ENCODE peak calls at places on chromosome 14, in ten cellular contexts. One of them, this sample, is unnamed.

GRCh38 chr14:64234877-64235651 is 59.1 kb downstream of the ESR2 start:
- DNase-seq in fibroblast of the aortic adventitia: peak; percentile 36
- DNase-seq in NAMALWA: peak; percentile 66
- DNase-seq in NCI-H1105: peak; percentile 64
- DNase-seq in activated T-helper 1 cell treated with anti-CD3 and anti-CD28 coated beads, Interleukin-12 subunit alpha, Interleukin-12 subunit beta, Interleukin-2, Interleukin-4 antibody, amounts not matched to agents 30 ng/mL and 10 ng/mL and 1 ng/mL, durations not matched to agents 14 hours and 24 hours and 36 hours: no peak
- DNase-seq in GM04503: no peak
- DNase-seq in GM23338: no peak
- DNase-seq in AG09319: no peak
- DNase-seq in WERI-Rb-1: peak; percentile 71
- DNase-seq in upper lobe of right lung: no peak
- DNase-seq in this sample: peak; percentile 31

GRCh38 chr14:64459737-64460136 is 5.6 kb upstream of the AKAP5 start:
- DNase-seq in fibroblast of the aortic adventitia: no peak
- DNase-seq in NAMALWA: no peak
- DNase-seq in NCI-H1105: no peak
- DNase-seq in activated T-helper 1 cell treated with anti-CD3 and anti-CD28 coated beads, Interleukin-12 subunit alpha, Interleukin-12 subunit beta, Interleukin-2, Interleukin-4 antibody, amounts not matched to agents 30 ng/mL and 10 ng/mL and 1 ng/mL, durations not matched to agents 14 hours and 24 hours and 36 hours: no peak
- DNase-seq in GM04503: no peak
- DNase-seq in GM23338: no peak
- DNase-seq in AG09319: no peak
- DNase-seq in WERI-Rb-1: no peak
- DNase-seq in upper lobe of right lung: no peak
- DNase-seq in this sample: no peak

GRCh38 chr14:68786491-68787234 is 6.2 kb downstream of the ZFP36L1 start:
- DNase-seq in fibroblast of the aortic adventitia: peak; percentile 81
- DNase-seq in NAMALWA: no peak
- DNase-seq in NCI-H1105: no peak
- DNase-seq in activated T-helper 1 cell treated with anti-CD3 and anti-CD28 coated beads, Interleukin-12 subunit alpha, Interleukin-12 subunit beta, Interleukin-2, Interleukin-4 antibody, amounts not matched to agents 30 ng/mL and 10 ng/mL and 1 ng/mL, durations not matched to agents 14 hours and 24 hours and 36 hours: no peak
- DNase-seq in GM04503: no peak
- DNase-seq in GM23338: peak; percentile 62
- DNase-seq in AG09319: no peak
- DNase-seq in WERI-Rb-1: no peak
- DNase-seq in upper lobe of right lung: no peak
- DNase-seq in this sample: peak; percentile 65

GRCh38 chr14:65423986-65424385 is 11.5 kb downstream of the FUT8 start:
- DNase-seq in fibroblast of the aortic adventitia: no peak
- DNase-seq in NAMALWA: no peak
- DNase-seq in NCI-H1105: peak; percentile 65
- DNase-seq in activated T-helper 1 cell treated with anti-CD3 and anti-CD28 coated beads, Interleukin-12 subunit alpha, Interleukin-12 subunit beta, Interleukin-2, Interleukin-4 antibody, amounts not matched to agents 30 ng/mL and 10 ng/mL and 1 ng/mL, durations not matched to agents 14 hours and 24 hours and 36 hours: no peak
- DNase-seq in GM04503: no peak
- DNase-seq in GM23338: no peak
- DNase-seq in AG09319: no peak
- DNase-seq in WERI-Rb-1: no peak
- DNase-seq in upper lobe of right lung: no peak
- DNase-seq in this sample: no peak

GRCh38 chr14:104146651-104147345 is 8.4 kb downstream of the KIF26A start:
- DNase-seq in fibroblast of the aortic adventitia: no peak
- DNase-seq in NAMALWA: no peak
- DNase-seq in NCI-H1105: no peak
- DNase-seq in activated T-helper 1 cell treated with anti-CD3 and anti-CD28 coated beads, Interleukin-12 subunit alpha, Interleukin-12 subunit beta, Interleukin-2, Interleukin-4 antibody, amounts not matched to agents 30 ng/mL and 10 ng/mL and 1 ng/mL, durations not matched to agents 14 hours and 24 hours and 36 hours: no peak
- DNase-seq in GM04503: no peak
- DNase-seq in GM23338: no peak
- DNase-seq in AG09319: no peak
- DNase-seq in WERI-Rb-1: no peak
- DNase-seq in upper lobe of right lung: peak; percentile 57
- DNase-seq in this sample: no peak

GRCh38 chr14:95979339-95980042 is 59.7 kb upstream of the C14orf132 start:
- DNase-seq in fibroblast of the aortic adventitia: no peak
- DNase-seq in NAMALWA: peak; percentile 32
- DNase-seq in NCI-H1105: no peak
- DNase-seq in activated T-helper 1 cell treated with anti-CD3 and anti-CD28 coated beads, Interleukin-12 subunit alpha, Interleukin-12 subunit beta, Interleukin-2, Interleukin-4 antibody, amounts not matched to agents 30 ng/mL and 10 ng/mL and 1 ng/mL, durations not matched to agents 14 hours and 24 hours and 36 hours: no peak
- DNase-seq in GM04503: no peak
- DNase-seq in GM23338: peak; percentile 94
- DNase-seq in AG09319: no peak
- DNase-seq in WERI-Rb-1: peak; percentile 36
- DNase-seq in upper lobe of right lung: no peak
- DNase-seq in this sample: no peak

GRCh38 chr14:94611179-94611578 is 1.0 kb upstream of the SERPINA3 start:
- DNase-seq in fibroblast of the aortic adventitia: no peak
- DNase-seq in NAMALWA: no peak
- DNase-seq in NCI-H1105: no peak
- DNase-seq in activated T-helper 1 cell treated with anti-CD3 and anti-CD28 coated beads, Interleukin-12 subunit alpha, Interleukin-12 subunit beta, Interleukin-2, Interleukin-4 antibody, amounts not matched to agents 30 ng/mL and 10 ng/mL and 1 ng/mL, durations not matched to agents 14 hours and 24 hours and 36 hours: no peak
- DNase-seq in GM04503: no peak
- DNase-seq in GM23338: no peak
- DNase-seq in AG09319: no peak
- DNase-seq in WERI-Rb-1: no peak
- DNase-seq in upper lobe of right lung: no peak
- DNase-seq in this sample: no peak

GRCh38 chr14:75232597-75232996 is 46.0 kb upstream of the FOS start:
- DNase-seq in fibroblast of the aortic adventitia: no peak
- DNase-seq in NAMALWA: peak; percentile 29
- DNase-seq in NCI-H1105: no peak
- DNase-seq in activated T-helper 1 cell treated with anti-CD3 and anti-CD28 coated beads, Interleukin-12 subunit alpha, Interleukin-12 subunit beta, Interleukin-2, Interleukin-4 antibody, amounts not matched to agents 30 ng/mL and 10 ng/mL and 1 ng/mL, durations not matched to agents 14 hours and 24 hours and 36 hours: no peak
- DNase-seq in GM04503: no peak
- DNase-seq in GM23338: no peak
- DNase-seq in AG09319: no peak
- DNase-seq in WERI-Rb-1: no peak
- DNase-seq in upper lobe of right lung: no peak
- DNase-seq in this sample: no peak

GRCh38 chr14:57933363-57933762 is 67.5 kb upstream of the SLC35F4 start:
- DNase-seq in fibroblast of the aortic adventitia: no peak
- DNase-seq in NAMALWA: no peak
- DNase-seq in NCI-H1105: no peak
- DNase-seq in activated T-helper 1 cell treated with anti-CD3 and anti-CD28 coated beads, Interleukin-12 subunit alpha, Interleukin-12 subunit beta, Interleukin-2, Interleukin-4 antibody, amounts not matched to agents 30 ng/mL and 10 ng/mL and 1 ng/mL, durations not matched to agents 14 hours and 24 hours and 36 hours: no peak
- DNase-seq in GM04503: no peak
- DNase-seq in GM23338: no peak
- DNase-seq in AG09319: no peak
- DNase-seq in WERI-Rb-1: no peak
- DNase-seq in upper lobe of right lung: no peak
- DNase-seq in this sample: no peak

GRCh38 chr14:69259531-69260245 is at the start of gene GALNT16:
- DNase-seq in fibroblast of the aortic adventitia: no peak
- DNase-seq in NAMALWA: no peak
- DNase-seq in NCI-H1105: peak; percentile 12
- DNase-seq in activated T-helper 1 cell treated with anti-CD3 and anti-CD28 coated beads, Interleukin-12 subunit alpha, Interleukin-12 subunit beta, Interleukin-2, Interleukin-4 antibody, amounts not matched to agents 30 ng/mL and 10 ng/mL and 1 ng/mL, durations not matched to agents 14 hours and 24 hours and 36 hours: no peak
- DNase-seq in GM04503: no peak
- DNase-seq in GM23338: peak; percentile 69
- DNase-seq in AG09319: no peak
- DNase-seq in WERI-Rb-1: peak; percentile 73
- DNase-seq in upper lobe of right lung: peak; percentile 69
- DNase-seq in this sample: peak; percentile 27

GRCh38 chr14:76928301-76928700 is 100.2 kb downstream of the IRF2BPL start:
- DNase-seq in fibroblast of the aortic adventitia: no peak
- DNase-seq in NAMALWA: no peak
- DNase-seq in NCI-H1105: no peak
- DNase-seq in activated T-helper 1 cell treated with anti-CD3 and anti-CD28 coated beads, Interleukin-12 subunit alpha, Interleukin-12 subunit beta, Interleukin-2, Interleukin-4 antibody, amounts not matched to agents 30 ng/mL and 10 ng/mL and 1 ng/mL, durations not matched to agents 14 hours and 24 hours and 36 hours: no peak
- DNase-seq in GM04503: no peak
- DNase-seq in GM23338: no peak
- DNase-seq in AG09319: no peak
- DNase-seq in WERI-Rb-1: no peak
- DNase-seq in upper lobe of right lung: no peak
- DNase-seq in this sample: no peak

GRCh38 chr14:89308232-89308959 is 108.6 kb downstream of the FOXN3 start:
- DNase-seq in fibroblast of the aortic adventitia: peak; percentile 45
- DNase-seq in NAMALWA: no peak
- DNase-seq in NCI-H1105: no peak
- DNase-seq in activated T-helper 1 cell treated with anti-CD3 and anti-CD28 coated beads, Interleukin-12 subunit alpha, Interleukin-12 subunit beta, Interleukin-2, Interleukin-4 antibody, amounts not matched to agents 30 ng/mL and 10 ng/mL and 1 ng/mL, durations not matched to agents 14 hours and 24 hours and 36 hours: no peak
- DNase-seq in GM04503: no peak
- DNase-seq in GM23338: no peak
- DNase-seq in AG09319: no peak
- DNase-seq in WERI-Rb-1: no peak
- DNase-seq in upper lobe of right lung: no peak
- DNase-seq in this sample: no peak

GRCh38 chr14:51304428-51304827 is 64.4 kb downstream of the TMX1 start:
- DNase-seq in fibroblast of the aortic adventitia: peak; percentile 56
- DNase-seq in NAMALWA: no peak
- DNase-seq in NCI-H1105: no peak
- DNase-seq in activated T-helper 1 cell treated with anti-CD3 and anti-CD28 coated beads, Interleukin-12 subunit alpha, Interleukin-12 subunit beta, Interleukin-2, Interleukin-4 antibody, amounts not matched to agents 30 ng/mL and 10 ng/mL and 1 ng/mL, durations not matched to agents 14 hours and 24 hours and 36 hours: no peak
- DNase-seq in GM04503: no peak
- DNase-seq in GM23338: peak; percentile 53
- DNase-seq in AG09319: no peak
- DNase-seq in WERI-Rb-1: no peak
- DNase-seq in upper lobe of right lung: no peak
- DNase-seq in this sample: no peak

GRCh38 chr14:37622231-37622923 is 26.9 kb downstream of the TTC6 start:
- DNase-seq in fibroblast of the aortic adventitia: peak; percentile 14
- DNase-seq in NAMALWA: no peak
- DNase-seq in NCI-H1105: no peak
- DNase-seq in activated T-helper 1 cell treated with anti-CD3 and anti-CD28 coated beads, Interleukin-12 subunit alpha, Interleukin-12 subunit beta, Interleukin-2, Interleukin-4 antibody, amounts not matched to agents 30 ng/mL and 10 ng/mL and 1 ng/mL, durations not matched to agents 14 hours and 24 hours and 36 hours: no peak
- DNase-seq in GM04503: no peak
- DNase-seq in GM23338: peak; percentile 86
- DNase-seq in AG09319: no peak
- DNase-seq in WERI-Rb-1: peak; percentile 37
- DNase-seq in upper lobe of right lung: no peak
- DNase-seq in this sample: no peak

GRCh38 chr14:83007641-83008237 is 1474.1 kb upstream of the SEL1L start:
- DNase-seq in fibroblast of the aortic adventitia: no peak
- DNase-seq in NAMALWA: no peak
- DNase-seq in NCI-H1105: no peak
- DNase-seq in activated T-helper 1 cell treated with anti-CD3 and anti-CD28 coated beads, Interleukin-12 subunit alpha, Interleukin-12 subunit beta, Interleukin-2, Interleukin-4 antibody, amounts not matched to agents 30 ng/mL and 10 ng/mL and 1 ng/mL, durations not matched to agents 14 hours and 24 hours and 36 hours: no peak
- DNase-seq in GM04503: no peak
- DNase-seq in GM23338: no peak
- DNase-seq in AG09319: no peak
- DNase-seq in WERI-Rb-1: no peak
- DNase-seq in upper lobe of right lung: no peak
- DNase-seq in this sample: no peak

GRCh38 chr14:88831285-88831684 is 6.8 kb downstream of the TTC8 start:
- DNase-seq in fibroblast of the aortic adventitia: peak; percentile 88
- DNase-seq in NAMALWA: no peak
- DNase-seq in NCI-H1105: no peak
- DNase-seq in activated T-helper 1 cell treated with anti-CD3 and anti-CD28 coated beads, Interleukin-12 subunit alpha, Interleukin-12 subunit beta, Interleukin-2, Interleukin-4 antibody, amounts not matched to agents 30 ng/mL and 10 ng/mL and 1 ng/mL, durations not matched to agents 14 hours and 24 hours and 36 hours: no peak
- DNase-seq in GM04503: peak; percentile 68
- DNase-seq in GM23338: no peak
- DNase-seq in AG09319: no peak
- DNase-seq in WERI-Rb-1: no peak
- DNase-seq in upper lobe of right lung: no peak
- DNase-seq in this sample: peak; percentile 56

GRCh38 chr14:61482348-61483206 is 161.2 kb downstream of the PRKCH start:
- DNase-seq in fibroblast of the aortic adventitia: no peak
- DNase-seq in NAMALWA: no peak
- DNase-seq in NCI-H1105: no peak
- DNase-seq in activated T-helper 1 cell treated with anti-CD3 and anti-CD28 coated beads, Interleukin-12 subunit alpha, Interleukin-12 subunit beta, Interleukin-2, Interleukin-4 antibody, amounts not matched to agents 30 ng/mL and 10 ng/mL and 1 ng/mL, durations not matched to agents 14 hours and 24 hours and 36 hours: no peak
- DNase-seq in GM04503: no peak
- DNase-seq in GM23338: no peak
- DNase-seq in AG09319: no peak
- DNase-seq in WERI-Rb-1: no peak
- DNase-seq in upper lobe of right lung: no peak
- DNase-seq in this sample: no peak

GRCh38 chr14:91225025-91225424 is 19.5 kb downstream of the GPR68 start:
- DNase-seq in fibroblast of the aortic adventitia: no peak
- DNase-seq in NAMALWA: no peak
- DNase-seq in NCI-H1105: no peak
- DNase-seq in activated T-helper 1 cell treated with anti-CD3 and anti-CD28 coated beads, Interleukin-12 subunit alpha, Interleukin-12 subunit beta, Interleukin-2, Interleukin-4 antibody, amounts not matched to agents 30 ng/mL and 10 ng/mL and 1 ng/mL, durations not matched to agents 14 hours and 24 hours and 36 hours: no peak
- DNase-seq in GM04503: no peak
- DNase-seq in GM23338: no peak
- DNase-seq in AG09319: no peak
- DNase-seq in WERI-Rb-1: no peak
- DNase-seq in upper lobe of right lung: no peak
- DNase-seq in this sample: no peak

GRCh38 chr14:76311410-76311758 is 64.6 kb upstream of the ESRRB start:
- DNase-seq in fibroblast of the aortic adventitia: no peak
- DNase-seq in NAMALWA: no peak
- DNase-seq in NCI-H1105: no peak
- DNase-seq in activated T-helper 1 cell treated with anti-CD3 and anti-CD28 coated beads, Interleukin-12 subunit alpha, Interleukin-12 subunit beta, Interleukin-2, Interleukin-4 antibody, amounts not matched to agents 30 ng/mL and 10 ng/mL and 1 ng/mL, durations not matched to agents 14 hours and 24 hours and 36 hours: no peak
- DNase-seq in GM04503: no peak
- DNase-seq in GM23338: peak; percentile 66
- DNase-seq in AG09319: no peak
- DNase-seq in WERI-Rb-1: no peak
- DNase-seq in upper lobe of right lung: no peak
- DNase-seq in this sample: no peak

GRCh38 chr14:59634617-59635016 is 58.0 kb upstream of the CCDC175 start:
- DNase-seq in fibroblast of the aortic adventitia: no peak
- DNase-seq in NAMALWA: no peak
- DNase-seq in NCI-H1105: no peak
- DNase-seq in activated T-helper 1 cell treated with anti-CD3 and anti-CD28 coated beads, Interleukin-12 subunit alpha, Interleukin-12 subunit beta, Interleukin-2, Interleukin-4 antibody, amounts not matched to agents 30 ng/mL and 10 ng/mL and 1 ng/mL, durations not matched to agents 14 hours and 24 hours and 36 hours: no peak
- DNase-seq in GM04503: no peak
- DNase-seq in GM23338: no peak
- DNase-seq in AG09319: no peak
- DNase-seq in WERI-Rb-1: no peak
- DNase-seq in upper lobe of right lung: no peak
- DNase-seq in this sample: no peak

GRCh38 chr14:93859957-93860356 is 67.2 kb upstream of the FAM181A start:
- DNase-seq in fibroblast of the aortic adventitia: no peak
- DNase-seq in NAMALWA: no peak
- DNase-seq in NCI-H1105: no peak
- DNase-seq in activated T-helper 1 cell treated with anti-CD3 and anti-CD28 coated beads, Interleukin-12 subunit alpha, Interleukin-12 subunit beta, Interleukin-2, Interleukin-4 antibody, amounts not matched to agents 30 ng/mL and 10 ng/mL and 1 ng/mL, durations not matched to agents 14 hours and 24 hours and 36 hours: no peak
- DNase-seq in GM04503: no peak
- DNase-seq in GM23338: no peak
- DNase-seq in AG09319: no peak
- DNase-seq in WERI-Rb-1: peak; percentile 29
- DNase-seq in upper lobe of right lung: no peak
- DNase-seq in this sample: no peak

GRCh38 chr14:102739190-102739469 is 38.1 kb upstream of the TRAF3 start:
- DNase-seq in fibroblast of the aortic adventitia: no peak
- DNase-seq in NAMALWA: no peak
- DNase-seq in NCI-H1105: no peak
- DNase-seq in activated T-helper 1 cell treated with anti-CD3 and anti-CD28 coated beads, Interleukin-12 subunit alpha, Interleukin-12 subunit beta, Interleukin-2, Interleukin-4 antibody, amounts not matched to agents 30 ng/mL and 10 ng/mL and 1 ng/mL, durations not matched to agents 14 hours and 24 hours and 36 hours: no peak
- DNase-seq in GM04503: no peak
- DNase-seq in GM23338: no peak
- DNase-seq in AG09319: no peak
- DNase-seq in WERI-Rb-1: no peak
- DNase-seq in upper lobe of right lung: peak; percentile 34
- DNase-seq in this sample: no peak

GRCh38 chr14:52798826-52799225 is 7.4 kb upstream of the GNPNAT1 start:
- DNase-seq in fibroblast of the aortic adventitia: no peak
- DNase-seq in NAMALWA: no peak
- DNase-seq in NCI-H1105: no peak
- DNase-seq in activated T-helper 1 cell treated with anti-CD3 and anti-CD28 coated beads, Interleukin-12 subunit alpha, Interleukin-12 subunit beta, Interleukin-2, Interleukin-4 antibody, amounts not matched to agents 30 ng/mL and 10 ng/mL and 1 ng/mL, durations not matched to agents 14 hours and 24 hours and 36 hours: no peak
- DNase-seq in GM04503: no peak
- DNase-seq in GM23338: no peak
- DNase-seq in AG09319: no peak
- DNase-seq in WERI-Rb-1: no peak
- DNase-seq in upper lobe of right lung: no peak
- DNase-seq in this sample: no peak

GRCh38 chr14:73526036-73526984 is 10.6 kb upstream of the ACOT1 start:
- DNase-seq in fibroblast of the aortic adventitia: peak; percentile 61
- DNase-seq in NAMALWA: no peak
- DNase-seq in NCI-H1105: no peak
- DNase-seq in activated T-helper 1 cell treated with anti-CD3 and anti-CD28 coated beads, Interleukin-12 subunit alpha, Interleukin-12 subunit beta, Interleukin-2, Interleukin-4 antibody, amounts not matched to agents 30 ng/mL and 10 ng/mL and 1 ng/mL, durations not matched to agents 14 hours and 24 hours and 36 hours: no peak
- DNase-seq in GM04503: no peak
- DNase-seq in GM23338: no peak
- DNase-seq in AG09319: no peak
- DNase-seq in WERI-Rb-1: no peak
- DNase-seq in upper lobe of right lung: peak; percentile 70
- DNase-seq in this sample: peak; percentile 23

GRCh38 chr14:103056322-103057027 is 874 bp downstream of the CDC42BPB start:
- DNase-seq in fibroblast of the aortic adventitia: peak; percentile 54
- DNase-seq in NAMALWA: no peak
- DNase-seq in NCI-H1105: peak; percentile 16
- DNase-seq in activated T-helper 1 cell treated with anti-CD3 and anti-CD28 coated beads, Interleukin-12 subunit alpha, Interleukin-12 subunit beta, Interleukin-2, Interleukin-4 antibody, amounts not matched to agents 30 ng/mL and 10 ng/mL and 1 ng/mL, durations not matched to agents 14 hours and 24 hours and 36 hours: no peak
- DNase-seq in GM04503: no peak
- DNase-seq in GM23338: peak; percentile 82
- DNase-seq in AG09319: no peak
- DNase-seq in WERI-Rb-1: peak; percentile 82
- DNase-seq in upper lobe of right lung: peak; percentile 85
- DNase-seq in this sample: no peak

GRCh38 chr14:94379291-94380224 is 8.8 kb downstream of the SERPINA1 start:
- DNase-seq in fibroblast of the aortic adventitia: no peak
- DNase-seq in NAMALWA: no peak
- DNase-seq in NCI-H1105: no peak
- DNase-seq in activated T-helper 1 cell treated with anti-CD3 and anti-CD28 coated beads, Interleukin-12 subunit alpha, Interleukin-12 subunit beta, Interleukin-2, Interleukin-4 antibody, amounts not matched to agents 30 ng/mL and 10 ng/mL and 1 ng/mL, durations not matched to agents 14 hours and 24 hours and 36 hours: no peak
- DNase-seq in GM04503: no peak
- DNase-seq in GM23338: no peak
- DNase-seq in AG09319: no peak
- DNase-seq in WERI-Rb-1: no peak
- DNase-seq in upper lobe of right lung: no peak
- DNase-seq in this sample: no peak

GRCh38 chr14:40133484-40133883 is 701.3 kb upstream of the FBXO33 start:
- DNase-seq in fibroblast of the aortic adventitia: no peak
- DNase-seq in NAMALWA: no peak
- DNase-seq in NCI-H1105: no peak
- DNase-seq in activated T-helper 1 cell treated with anti-CD3 and anti-CD28 coated beads, Interleukin-12 subunit alpha, Interleukin-12 subunit beta, Interleukin-2, Interleukin-4 antibody, amounts not matched to agents 30 ng/mL and 10 ng/mL and 1 ng/mL, durations not matched to agents 14 hours and 24 hours and 36 hours: no peak
- DNase-seq in GM04503: no peak
- DNase-seq in GM23338: no peak
- DNase-seq in AG09319: no peak
- DNase-seq in WERI-Rb-1: no peak
- DNase-seq in upper lobe of right lung: no peak
- DNase-seq in this sample: no peak

GRCh38 chr14:74299061-74299545 is 3.6 kb downstream of the ABCD4 start:
- DNase-seq in fibroblast of the aortic adventitia: peak; percentile 25
- DNase-seq in NAMALWA: no peak
- DNase-seq in NCI-H1105: no peak
- DNase-seq in activated T-helper 1 cell treated with anti-CD3 and anti-CD28 coated beads, Interleukin-12 subunit alpha, Interleukin-12 subunit beta, Interleukin-2, Interleukin-4 antibody, amounts not matched to agents 30 ng/mL and 10 ng/mL and 1 ng/mL, durations not matched to agents 14 hours and 24 hours and 36 hours: no peak
- DNase-seq in GM04503: no peak
- DNase-seq in GM23338: no peak
- DNase-seq in AG09319: no peak
- DNase-seq in WERI-Rb-1: no peak
- DNase-seq in upper lobe of right lung: no peak
- DNase-seq in this sample: no peak

This sample was measured in RWPE1.